ENCODE peak calls at places on chromosomes 2 and 18, in four cellular contexts. One of them, this sample, is unnamed.

GRCh38 chr2:181684454-181685149 is 4.3 kb upstream of the NEUROD1 start:
- DNase-seq in NCI-H1105 treated with DMSO at 0.1 percent for 48 hours: no peak
- DNase-seq in RWPE2: no peak
- DNase-seq in M059J: no peak
- DNase-seq in this sample: no peak

GRCh38 chr2:71849111-71849510 is 298.6 kb downstream of the CYP26B1 start:
- DNase-seq in NCI-H1105 treated with DMSO at 0.1 percent for 48 hours: no peak
- DNase-seq in M059J: no peak
- DNase-seq in RWPE2: no peak
- DNase-seq in this sample: no peak

GRCh38 chr2:62248226-62248625 is 52.3 kb downstream of the B3GNT2 start:
- DNase-seq in RWPE2: no peak
- DNase-seq in NCI-H1105 treated with DMSO at 0.1 percent for 48 hours: no peak
- DNase-seq in M059J: no peak
- DNase-seq in this sample: no peak

GRCh38 chr2:171490577-171490976 is 31.7 kb upstream of the CYBRD1 start:
- DNase-seq in M059J: no peak
- DNase-seq in RWPE2: no peak
- DNase-seq in NCI-H1105 treated with DMSO at 0.1 percent for 48 hours: no peak
- DNase-seq in this sample: no peak

GRCh38 chr18:60503166-60503565 is 130.6 kb upstream of the MC4R start:
- DNase-seq in NCI-H1105 treated with DMSO at 0.1 percent for 48 hours: no peak
- DNase-seq in RWPE2: no peak
- DNase-seq in M059J: no peak
- DNase-seq in this sample: no peak

GRCh38 chr18:44246001-44246400 is 434.7 kb upstream of the SETBP1 start:
- DNase-seq in RWPE2: no peak
- DNase-seq in M059J: peak
- DNase-seq in NCI-H1105 treated with DMSO at 0.1 percent for 48 hours: no peak
- DNase-seq in this sample: no peak

GRCh38 chr2:180449171-180449570 is 442.1 kb upstream of the CWC22 start:
- DNase-seq in RWPE2: no peak
- DNase-seq in NCI-H1105 treated with DMSO at 0.1 percent for 48 hours: no peak
- DNase-seq in M059J: no peak
- DNase-seq in this sample: no peak

GRCh38 chr2:241702155-241702404 is 241 bp downstream of the ING5 start:
- DNase-seq in NCI-H1105 treated with DMSO at 0.1 percent for 48 hours: no peak
- DNase-seq in M059J: no peak
- DNase-seq in RWPE2: no peak
- DNase-seq in this sample: no peak

GRCh38 chr18:31343454-31343853 is 25.5 kb downstream of the DSG1 start:
- DNase-seq in NCI-H1105 treated with DMSO at 0.1 percent for 48 hours: no peak
- DNase-seq in RWPE2: no peak
- DNase-seq in M059J: no peak
- DNase-seq in this sample: no peak

GRCh38 chr2:23359631-23360567 is 25.1 kb upstream of the KLHL29 start:
- DNase-seq in NCI-H1105 treated with DMSO at 0.1 percent for 48 hours: no peak
- DNase-seq in RWPE2: no peak
- DNase-seq in M059J: no peak
- DNase-seq in this sample: no peak

GRCh38 chr2:101337877-101338276 is 29.4 kb upstream of the RNF149 start:
- DNase-seq in RWPE2: no peak
- DNase-seq in NCI-H1105 treated with DMSO at 0.1 percent for 48 hours: no peak
- DNase-seq in M059J: peak
- DNase-seq in this sample: no peak

GRCh38 chr2:238133499-238134392 is 4.7 kb upstream of the KLHL30 start:
- DNase-seq in M059J: no peak
- DNase-seq in RWPE2: no peak
- DNase-seq in NCI-H1105 treated with DMSO at 0.1 percent for 48 hours: no peak
- DNase-seq in this sample: no peak

This sample was measured in NCI-H748 treated with DMSO at 0.1 percent for 48 hours.